ENCODE peak calls at places on chromosomes 6 and 20, in six cellular contexts. One of them, this sample, is unnamed.

GRCh38 chr20:49110767-49111694 is 64.9 kb downstream of the CSE1L start:
- DNase-seq in uterus: no peak
- DNase-seq in activated T-helper 1 cell treated with anti-CD3 and anti-CD28 coated beads, Interleukin-2, amount 50 U/mL, for 16 hours: no peak
- DNase-seq in hypothalamus: no peak
- DNase-seq in mucosa of gallbladder: no peak
- DNase-seq in lung microvascular endothelial cell: no peak
- DNase-seq in this sample: no peak

GRCh38 chr6:7677229-7677628 is 48.7 kb upstream of the BMP6 start:
- DNase-seq in uterus: no peak
- DNase-seq in activated T-helper 1 cell treated with anti-CD3 and anti-CD28 coated beads, Interleukin-2, amount 50 U/mL, for 16 hours: no peak
- DNase-seq in hypothalamus: no peak
- DNase-seq in mucosa of gallbladder: no peak
- DNase-seq in lung microvascular endothelial cell: no peak
- DNase-seq in this sample: no peak

GRCh38 chr6:120826253-120826652 is 508.0 kb downstream of the TBC1D32 start:
- DNase-seq in uterus: no peak
- DNase-seq in activated T-helper 1 cell treated with anti-CD3 and anti-CD28 coated beads, Interleukin-2, amount 50 U/mL, for 16 hours: no peak
- DNase-seq in hypothalamus: no peak
- DNase-seq in mucosa of gallbladder: no peak
- DNase-seq in lung microvascular endothelial cell: peak; percentile 9
- DNase-seq in this sample: no peak

GRCh38 chr20:62296724-62297448 is 5.9 kb upstream of the ADRM1 start:
- DNase-seq in uterus: no peak
- DNase-seq in activated T-helper 1 cell treated with anti-CD3 and anti-CD28 coated beads, Interleukin-2, amount 50 U/mL, for 16 hours: no peak
- DNase-seq in hypothalamus: no peak
- DNase-seq in mucosa of gallbladder: no peak
- DNase-seq in lung microvascular endothelial cell: no peak
- DNase-seq in this sample: no peak

GRCh38 chr20:16661738-16662137 is 68.1 kb upstream of the SNRPB2 start:
- DNase-seq in uterus: no peak
- DNase-seq in activated T-helper 1 cell treated with anti-CD3 and anti-CD28 coated beads, Interleukin-2, amount 50 U/mL, for 16 hours: no peak
- DNase-seq in hypothalamus: peak; percentile 29
- DNase-seq in mucosa of gallbladder: peak; percentile 10
- DNase-seq in lung microvascular endothelial cell: peak; percentile 3
- DNase-seq in this sample: no peak

GRCh38 chr6:27545271-27546046 is 72.6 kb upstream of the ZNF184 start:
- DNase-seq in uterus: no peak
- DNase-seq in activated T-helper 1 cell treated with anti-CD3 and anti-CD28 coated beads, Interleukin-2, amount 50 U/mL, for 16 hours: no peak
- DNase-seq in hypothalamus: no peak
- DNase-seq in mucosa of gallbladder: no peak
- DNase-seq in lung microvascular endothelial cell: peak; percentile 42
- DNase-seq in this sample: peak; percentile 11

GRCh38 chr6:31540640-31541039 is 1.2 kb downstream of the DDX39B start:
- DNase-seq in uterus: no peak
- DNase-seq in activated T-helper 1 cell treated with anti-CD3 and anti-CD28 coated beads, Interleukin-2, amount 50 U/mL, for 16 hours: no peak
- DNase-seq in hypothalamus: no peak
- DNase-seq in mucosa of gallbladder: no peak
- DNase-seq in lung microvascular endothelial cell: no peak
- DNase-seq in this sample: no peak

GRCh38 chr20:34022154-34022842 is 28.6 kb downstream of the RALY start:
- DNase-seq in uterus: no peak
- DNase-seq in activated T-helper 1 cell treated with anti-CD3 and anti-CD28 coated beads, Interleukin-2, amount 50 U/mL, for 16 hours: no peak
- DNase-seq in hypothalamus: no peak
- DNase-seq in mucosa of gallbladder: no peak
- DNase-seq in lung microvascular endothelial cell: peak; percentile 23
- DNase-seq in this sample: no peak

GRCh38 chr6:48068326-48069191 is 42.4 kb downstream of the PTCHD4 start:
- DNase-seq in uterus: no peak
- DNase-seq in activated T-helper 1 cell treated with anti-CD3 and anti-CD28 coated beads, Interleukin-2, amount 50 U/mL, for 16 hours: no peak
- DNase-seq in hypothalamus: no peak
- DNase-seq in mucosa of gallbladder: no peak
- DNase-seq in lung microvascular endothelial cell: peak; percentile 25
- DNase-seq in this sample: no peak

GRCh38 chr6:101083533-101084172 is 202.5 kb upstream of the ASCC3 start:
- DNase-seq in uterus: no peak
- DNase-seq in activated T-helper 1 cell treated with anti-CD3 and anti-CD28 coated beads, Interleukin-2, amount 50 U/mL, for 16 hours: no peak
- DNase-seq in hypothalamus: no peak
- DNase-seq in mucosa of gallbladder: no peak
- DNase-seq in lung microvascular endothelial cell: no peak
- DNase-seq in this sample: no peak

GRCh38 chr20:4661191-4661590 is 60.5 kb upstream of the PRND start:
- DNase-seq in uterus: no peak
- DNase-seq in activated T-helper 1 cell treated with anti-CD3 and anti-CD28 coated beads, Interleukin-2, amount 50 U/mL, for 16 hours: peak; percentile 6
- DNase-seq in hypothalamus: no peak
- DNase-seq in mucosa of gallbladder: no peak
- DNase-seq in lung microvascular endothelial cell: peak; percentile 22
- DNase-seq in this sample: no peak

GRCh38 chr20:63519765-63520593 is 586 bp upstream of the PPDPF start:
- DNase-seq in uterus: peak; percentile 61
- DNase-seq in activated T-helper 1 cell treated with anti-CD3 and anti-CD28 coated beads, Interleukin-2, amount 50 U/mL, for 16 hours: peak; percentile 51
- DNase-seq in hypothalamus: no peak
- DNase-seq in mucosa of gallbladder: no peak
- DNase-seq in lung microvascular endothelial cell: peak; percentile 61
- DNase-seq in this sample: peak; percentile 90

GRCh38 chr20:38755324-38755910 is 7.2 kb downstream of the ACTR5 start:
- DNase-seq in uterus: no peak
- DNase-seq in activated T-helper 1 cell treated with anti-CD3 and anti-CD28 coated beads, Interleukin-2, amount 50 U/mL, for 16 hours: no peak
- DNase-seq in hypothalamus: no peak
- DNase-seq in mucosa of gallbladder: no peak
- DNase-seq in lung microvascular endothelial cell: no peak
- DNase-seq in this sample: no peak

GRCh38 chr6:146915671-146916127 is 288.5 kb upstream of the STXBP5 start:
- DNase-seq in uterus: no peak
- DNase-seq in activated T-helper 1 cell treated with anti-CD3 and anti-CD28 coated beads, Interleukin-2, amount 50 U/mL, for 16 hours: no peak
- DNase-seq in hypothalamus: no peak
- DNase-seq in mucosa of gallbladder: no peak
- DNase-seq in lung microvascular endothelial cell: no peak
- DNase-seq in this sample: no peak

GRCh38 chr20:6533828-6534388 is 233.6 kb upstream of the BMP2 start:
- DNase-seq in uterus: no peak
- DNase-seq in activated T-helper 1 cell treated with anti-CD3 and anti-CD28 coated beads, Interleukin-2, amount 50 U/mL, for 16 hours: no peak
- DNase-seq in hypothalamus: no peak
- DNase-seq in mucosa of gallbladder: no peak
- DNase-seq in lung microvascular endothelial cell: no peak
- DNase-seq in this sample: no peak

GRCh38 chr6:43788305-43788704 is 18.3 kb downstream of the VEGFA start:
- DNase-seq in uterus: no peak
- DNase-seq in activated T-helper 1 cell treated with anti-CD3 and anti-CD28 coated beads, Interleukin-2, amount 50 U/mL, for 16 hours: no peak
- DNase-seq in hypothalamus: no peak
- DNase-seq in mucosa of gallbladder: no peak
- DNase-seq in lung microvascular endothelial cell: no peak
- DNase-seq in this sample: no peak

GRCh38 chr20:63963784-63964301 is 5.9 kb downstream of the ZNF512B start:
- DNase-seq in uterus: no peak
- DNase-seq in activated T-helper 1 cell treated with anti-CD3 and anti-CD28 coated beads, Interleukin-2, amount 50 U/mL, for 16 hours: no peak
- DNase-seq in hypothalamus: no peak
- DNase-seq in mucosa of gallbladder: no peak
- DNase-seq in lung microvascular endothelial cell: no peak
- DNase-seq in this sample: no peak

GRCh38 chr6:132007474-132008190 is 56.5 kb upstream of the CCN2 start:
- DNase-seq in uterus: no peak
- DNase-seq in activated T-helper 1 cell treated with anti-CD3 and anti-CD28 coated beads, Interleukin-2, amount 50 U/mL, for 16 hours: no peak
- DNase-seq in hypothalamus: no peak
- DNase-seq in mucosa of gallbladder: no peak
- DNase-seq in lung microvascular endothelial cell: no peak
- DNase-seq in this sample: no peak

GRCh38 chr6:6495851-6496250 is 92.7 kb upstream of the LY86 start:
- DNase-seq in uterus: no peak
- DNase-seq in activated T-helper 1 cell treated with anti-CD3 and anti-CD28 coated beads, Interleukin-2, amount 50 U/mL, for 16 hours: no peak
- DNase-seq in hypothalamus: no peak
- DNase-seq in mucosa of gallbladder: no peak
- DNase-seq in lung microvascular endothelial cell: no peak
- DNase-seq in this sample: no peak

GRCh38 chr6:148002067-148002466 is 340.6 kb upstream of the SASH1 start:
- DNase-seq in uterus: no peak
- DNase-seq in activated T-helper 1 cell treated with anti-CD3 and anti-CD28 coated beads, Interleukin-2, amount 50 U/mL, for 16 hours: no peak
- DNase-seq in hypothalamus: no peak
- DNase-seq in mucosa of gallbladder: no peak
- DNase-seq in lung microvascular endothelial cell: no peak
- DNase-seq in this sample: no peak

GRCh38 chr20:18506744-18507143 is 996 bp upstream of the SEC23B start:
- DNase-seq in uterus: no peak
- DNase-seq in activated T-helper 1 cell treated with anti-CD3 and anti-CD28 coated beads, Interleukin-2, amount 50 U/mL, for 16 hours: no peak
- DNase-seq in hypothalamus: no peak
- DNase-seq in mucosa of gallbladder: no peak
- DNase-seq in lung microvascular endothelial cell: peak; percentile 2
- DNase-seq in this sample: peak; percentile 64